ENCODE peak calls at places on chromosome 18, in eight cellular contexts. K is suprapubic skin, N is psoas muscle, Y is mucosa of descending colon, Z is breast epithelium, C is K562, J is IMR-90, F is A549. T is an unnamed sample. For H3K9me3 and H3K4me1, the result is how much of the 10 kb centered on the place peaks cover.

GRCh38 chr18:44509048-44509447 is 171.6 kb upstream of the SETBP1 start:
- DNase-seq in N (no peak), K (no peak), Z (no peak), F (no peak), J (no peak), C (no peak), Y (no peak), T (no peak)

GRCh38 chr18:8607776-8608682 is 1.2 kb upstream of the RAB12 start:
- DNase-seq in C (no peak), K (no peak), F (no peak), N (no peak), Z (no peak), J (peak), Y (no peak), T (no peak)

GRCh38 chr18:71797554-71797953 is 746.6 kb downstream of the CBLN2 start:
- DNase-seq in C (no peak), Z (no peak), J (no peak), F (no peak), Y (no peak), K (no peak), N (no peak), T (no peak)

GRCh38 chr18:967037-967576 is 62.4 kb downstream of the ADCYAP1 start:
- DNase-seq in J (no peak), C (no peak), Z (no peak), K (no peak), Y (no peak), F (no peak), N (no peak), T (no peak)

GRCh38 chr18:22322251-22322691 is 95.4 kb downstream of the CTAGE1 start:
- DNase-seq in Y (no peak), J (no peak), Z (no peak), N (peak), C (no peak), K (no peak), F (no peak), T (no peak)

GRCh38 chr18:811192-812122 is 585 bp downstream of the YES1 start:
- DNase-seq in N (peak), J (peak), F (peak), C (no peak), Y (peak), K (peak), Z (peak), T (no peak)

GRCh38 chr18:12307871-12308385 is at the start of gene TUBB6:
- DNase-seq in Y (peak), J (peak), N (peak), K (peak), C (peak), F (peak), Z (no peak), T (no peak)

GRCh38 chr18:73647391-73647790 is 500.2 kb downstream of the FBXO15 start:
- DNase-seq in K (no peak), F (no peak), C (no peak), N (no peak), Y (no peak), Z (no peak), J (peak), T (no peak)

GRCh38 chr18:1103567-1103966 is 198.9 kb downstream of the ADCYAP1 start:
- DNase-seq in Y (no peak), N (no peak), Z (no peak), J (no peak), C (no peak), K (no peak), F (no peak), T (no peak)

GRCh38 chr18:32552421-32553030 is 81.8 kb upstream of the GAREM1 start:
- DNase-seq in K (no peak), N (no peak), F (peak), Z (no peak), Y (no peak), J (peak), C (peak), T (peak)

GRCh38 chr18:30280861-30281470 is 761.6 kb downstream of the DSC3 start:
- DNase-seq in Y (no peak), C (peak), K (no peak), Z (no peak), N (no peak), J (peak), F (no peak), T (peak)

GRCh38 chr18:47417807-47418206 is 166.3 kb upstream of the SKOR2 start:
- DNase-seq in Z (no peak), J (no peak), N (no peak), K (no peak), C (no peak), F (no peak), Y (no peak), T (no peak)

GRCh38 chr18:26425148-26425531 is 123.2 kb downstream of the KCTD1 start:
- DNase-seq in Y (no peak), K (no peak), J (peak), N (no peak), Z (no peak), C (no peak), F (no peak), T (no peak)

GRCh38 chr18:32735781-32736180 is 37.0 kb downstream of the KLHL14 start:
- DNase-seq in J (peak), N (no peak), Y (no peak), K (no peak), F (no peak), Z (no peak), C (no peak), T (no peak)

GRCh38 chr18:68494802-68495560 is 219.9 kb downstream of the TMX3 start:
- DNase-seq in J (peak), Z (no peak), F (no peak), N (no peak), K (no peak), C (no peak), Y (no peak), T (no peak)

GRCh38 chr18:23422751-23423418 is 30.2 kb upstream of the RIOK3 start:
- DNase-seq in F (peak), C (peak), J (peak), K (no peak), N (peak), Z (no peak), Y (peak), T (no peak)

GRCh38 chr18:37641573-37641972 is 76.0 kb upstream of the CELF4 start:
- DNase-seq in Y (no peak), F (no peak), J (no peak), N (no peak), C (no peak), Z (no peak), K (no peak), T (no peak)

GRCh38 chr18:10965104-10965503 is 184.3 kb downstream of the PIEZO2 start:
- DNase-seq in J (peak), N (no peak), C (no peak), K (no peak), Z (no peak), F (no peak), Y (no peak), T (no peak)

GRCh38 chr18:22703883-22704626 is 229.1 kb upstream of the RBBP8 start:
- DNase-seq in K (no peak), C (peak), J (peak), F (peak), N (no peak), Z (no peak), Y (no peak), T (peak)

GRCh38 chr18:28690836-28691835 is 514.2 kb upstream of the CDH2 start:
- DNase-seq in F (no peak), N (no peak), C (no peak), Y (no peak), J (no peak), K (no peak), Z (no peak), T (no peak)

GRCh38 chr18:32896781-32897547 is 124.1 kb upstream of the KLHL14 start:
- DNase-seq in F (no peak), Z (no peak), Y (no peak), J (no peak), N (no peak), K (no peak), C (no peak), T (no peak)

GRCh38 chr18:10197097-10197496 is 257.3 kb upstream of the APCDD1 start:
- DNase-seq in N (peak), Z (no peak), J (no peak), F (no peak), K (no peak), C (no peak), Y (no peak), T (no peak)

DNA sequence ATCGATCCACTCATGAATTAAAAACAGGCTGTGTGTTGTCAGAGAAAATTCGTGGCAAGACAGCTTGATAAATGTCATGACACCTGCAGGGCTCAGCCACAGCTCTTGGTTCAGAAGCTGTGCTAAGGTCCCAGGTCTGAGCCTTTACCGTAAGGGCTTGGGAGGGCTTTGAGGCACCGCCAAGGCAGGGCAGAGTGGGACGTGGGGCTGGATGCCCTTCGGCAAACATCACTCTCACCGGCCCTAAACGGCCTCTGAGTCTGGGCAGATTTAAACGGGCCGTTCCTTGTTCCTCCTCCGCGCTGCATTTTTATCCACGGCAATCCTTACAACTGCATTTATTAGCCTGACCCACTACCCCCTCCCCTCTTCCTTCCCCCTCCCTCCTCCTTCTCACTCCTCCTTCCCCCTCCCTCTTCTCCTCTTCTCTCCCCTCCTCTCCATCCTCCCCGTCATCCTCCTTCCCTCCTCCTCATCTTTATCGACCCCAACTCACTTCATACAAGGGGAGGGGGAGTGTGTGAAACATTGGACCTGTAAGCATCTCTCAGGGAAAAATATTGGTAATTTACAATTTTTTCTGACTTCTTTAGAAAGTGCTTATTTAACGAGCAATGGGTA is 33.9 kb downstream of the MBP start:
- DNase-seq in Y (no peak), C (no peak), F (no peak), Z (no peak), J (no peak), K (peak), N (no peak), T (no peak)
- H3K4me3 ChIP-seq in Y (no peak), C (no peak), F (no peak), Z (peak), J (no peak), K (no peak), N (peak), T (no peak)

DNA sequence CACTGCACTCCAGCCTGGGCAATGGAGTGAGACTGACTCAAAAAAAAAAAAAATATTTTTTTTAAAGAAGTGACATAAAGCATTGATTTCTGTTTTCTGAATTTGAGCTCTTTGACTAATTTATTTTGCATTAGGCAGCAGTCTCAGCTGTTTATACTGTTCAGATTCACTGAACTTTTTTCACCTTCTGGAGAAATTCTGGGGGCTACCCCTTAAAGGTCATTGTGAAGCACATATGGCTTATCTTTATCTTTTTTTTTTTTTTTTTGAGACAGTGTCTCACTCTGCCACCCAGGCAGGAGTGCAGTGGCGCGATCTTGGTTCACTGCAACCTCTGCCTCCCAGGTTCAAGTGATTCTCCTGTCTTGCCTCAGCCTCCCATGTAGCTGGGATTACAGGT is 12.9 kb downstream of the PHLPP1 start:
- DNase-seq in K (no peak), C (no peak), J (no peak), F (no peak), N (no peak), Z (no peak), Y (no peak), T (no peak)
- H3K9me3 ChIP-seq in K (under half), C (under half), J (under half), F (under half), N (under half), Z (under half), Y (under half), T (under half)

DNA sequence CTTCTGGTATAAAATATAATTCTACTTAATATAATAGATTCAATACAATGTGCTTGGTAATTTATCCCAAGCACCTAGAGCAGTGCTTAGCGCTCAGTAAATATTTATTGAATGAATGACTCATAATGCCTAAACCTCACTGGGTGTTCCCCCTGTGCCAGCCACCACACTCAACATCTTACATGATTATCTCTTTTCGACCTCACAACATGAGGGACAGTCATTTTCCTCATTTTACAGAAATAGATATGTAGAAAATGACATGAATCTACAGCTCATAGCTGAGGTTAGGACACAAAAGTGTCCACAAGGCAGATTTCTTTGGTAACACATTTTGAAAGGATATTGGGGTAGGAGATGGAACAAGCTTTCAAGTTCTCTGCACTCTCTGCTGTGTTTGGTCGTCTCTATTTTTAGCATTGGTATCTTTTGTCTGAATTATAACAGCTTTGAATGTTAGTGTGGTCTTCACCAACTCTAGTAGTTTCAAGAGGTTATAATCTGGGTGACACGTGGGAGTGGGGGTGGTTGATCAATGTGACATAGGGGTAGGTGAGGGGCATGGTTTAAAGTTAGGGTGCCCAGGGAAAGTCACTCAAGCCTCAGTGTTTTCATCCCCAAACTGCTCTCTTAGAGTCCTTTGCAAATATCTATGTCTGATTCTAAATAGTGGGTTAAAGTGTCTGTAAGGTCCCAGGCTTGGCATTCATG is 9.8 kb downstream of the MYOM1 start:
- DNase-seq in F (no peak), N (no peak), J (no peak), K (no peak), C (no peak), Y (no peak), Z (no peak), T (no peak)
- H3K4me1 ChIP-seq in F (under half), N (half or more), J (under half), K (under half), C (under half), Y (under half), Z (under half), T (under half)

DNA sequence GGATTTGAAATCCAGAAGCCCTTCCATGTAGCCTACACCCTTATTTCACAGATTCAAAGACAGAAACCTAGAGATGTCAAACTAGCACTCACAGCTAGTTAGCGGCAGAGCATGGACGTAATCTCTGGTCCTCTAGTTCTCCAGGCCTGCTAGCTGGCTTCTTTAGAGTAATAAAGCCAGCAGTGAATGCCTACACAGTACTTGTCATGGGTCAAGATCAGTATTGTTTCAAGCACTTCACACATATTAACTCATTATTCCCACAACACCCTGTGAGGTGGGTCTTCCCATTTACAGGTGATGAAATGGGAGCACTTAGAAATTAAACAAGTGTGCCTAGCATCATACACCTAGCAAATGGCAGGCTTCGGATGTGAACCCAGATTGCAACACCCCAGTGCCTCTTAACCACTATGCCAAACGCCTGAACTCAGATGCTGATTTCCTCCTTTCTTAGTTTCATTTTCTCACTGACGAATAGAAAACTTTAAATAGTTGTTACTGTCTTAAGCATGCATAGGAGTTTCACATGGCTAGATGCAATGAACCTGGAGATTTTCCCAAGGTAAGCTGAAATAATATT is 14.5 kb upstream of the ZBTB14 start:
- DNase-seq in N (no peak), Z (no peak), Y (no peak), C (no peak), J (no peak), F (no peak), K (no peak), T (no peak)
- H3K4me3 ChIP-seq in N (no peak), Z (peak), Y (no peak), C (no peak), J (no peak), F (no peak), K (peak), T (no peak)

GRCh38 chr18:78082776-78083175 is 833.1 kb downstream of the GALR1 start:
- DNase-seq in Y (no peak), Z (no peak), J (no peak), N (no peak), K (no peak), F (no peak), C (no peak), T (no peak)

GRCh38 chr18:78080761-78081160 is 831.1 kb downstream of the GALR1 start:
- DNase-seq in N (no peak), K (no peak), C (no peak), F (no peak), J (no peak), Z (no peak), Y (no peak), T (no peak)

GRCh38 chr18:78087338-78087737 is 837.7 kb downstream of the GALR1 start:
- DNase-seq in J (no peak), K (no peak), F (no peak), C (no peak), N (no peak), Y (no peak), Z (no peak), T (no peak)

GRCh38 chr18:78086931-78087330 is 837.3 kb downstream of the GALR1 start:
- DNase-seq in Y (no peak), C (no peak), F (no peak), K (no peak), Z (no peak), N (no peak), J (no peak), T (no peak)

DNA sequence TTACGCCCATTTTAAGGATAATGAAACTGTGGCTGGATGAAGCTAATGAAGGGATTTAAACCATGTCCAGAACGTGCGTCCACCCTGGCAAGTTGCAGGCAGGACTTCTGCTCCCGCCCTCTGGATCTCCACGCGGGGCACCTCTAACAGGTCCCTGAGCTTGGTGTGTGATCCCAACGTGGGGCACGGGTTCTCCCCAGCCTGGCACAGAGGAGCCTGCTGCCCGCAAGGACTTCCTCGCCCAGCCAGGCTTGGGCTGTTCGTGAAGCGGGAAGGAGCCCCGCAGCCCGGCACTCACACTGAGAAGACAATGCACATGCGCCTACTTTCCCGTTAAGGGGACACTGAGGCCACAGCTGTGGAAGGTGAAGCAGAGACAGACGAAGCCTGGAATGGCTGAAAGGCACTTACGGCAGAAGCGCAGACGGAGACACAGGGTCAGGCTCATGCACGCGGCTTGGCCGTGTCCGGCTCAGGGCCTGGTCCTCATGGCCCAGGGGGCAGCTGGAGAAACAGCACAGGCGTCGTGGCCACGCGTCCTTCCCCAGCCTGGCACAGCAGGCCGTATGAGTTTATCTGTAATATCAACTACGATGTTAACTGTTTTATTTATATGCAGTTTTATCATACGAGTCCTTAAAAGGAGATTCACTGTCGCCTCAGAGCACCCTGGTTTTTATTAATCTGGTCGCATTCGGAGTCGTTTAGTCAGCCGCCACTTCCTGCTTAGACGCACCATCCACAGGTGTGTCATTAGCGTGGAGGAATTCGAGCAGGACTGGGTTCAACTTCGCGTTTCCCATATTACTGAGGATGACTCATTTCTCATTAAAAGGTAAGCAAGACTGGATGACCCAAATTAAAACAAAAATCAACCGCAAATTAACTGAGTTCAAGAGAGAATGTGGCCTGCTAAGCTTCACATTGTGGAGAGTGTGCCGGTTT is 835.9 kb downstream of the GALR1 start:
- DNase-seq in F (no peak), Y (no peak), K (no peak), Z (no peak), J (no peak), N (no peak), C (no peak), T (no peak)
- H3K9me3 ChIP-seq in F (under half), Y (under half), K (under half), Z (under half), J (half or more), N (under half), C (under half), T (under half)

DNA sequence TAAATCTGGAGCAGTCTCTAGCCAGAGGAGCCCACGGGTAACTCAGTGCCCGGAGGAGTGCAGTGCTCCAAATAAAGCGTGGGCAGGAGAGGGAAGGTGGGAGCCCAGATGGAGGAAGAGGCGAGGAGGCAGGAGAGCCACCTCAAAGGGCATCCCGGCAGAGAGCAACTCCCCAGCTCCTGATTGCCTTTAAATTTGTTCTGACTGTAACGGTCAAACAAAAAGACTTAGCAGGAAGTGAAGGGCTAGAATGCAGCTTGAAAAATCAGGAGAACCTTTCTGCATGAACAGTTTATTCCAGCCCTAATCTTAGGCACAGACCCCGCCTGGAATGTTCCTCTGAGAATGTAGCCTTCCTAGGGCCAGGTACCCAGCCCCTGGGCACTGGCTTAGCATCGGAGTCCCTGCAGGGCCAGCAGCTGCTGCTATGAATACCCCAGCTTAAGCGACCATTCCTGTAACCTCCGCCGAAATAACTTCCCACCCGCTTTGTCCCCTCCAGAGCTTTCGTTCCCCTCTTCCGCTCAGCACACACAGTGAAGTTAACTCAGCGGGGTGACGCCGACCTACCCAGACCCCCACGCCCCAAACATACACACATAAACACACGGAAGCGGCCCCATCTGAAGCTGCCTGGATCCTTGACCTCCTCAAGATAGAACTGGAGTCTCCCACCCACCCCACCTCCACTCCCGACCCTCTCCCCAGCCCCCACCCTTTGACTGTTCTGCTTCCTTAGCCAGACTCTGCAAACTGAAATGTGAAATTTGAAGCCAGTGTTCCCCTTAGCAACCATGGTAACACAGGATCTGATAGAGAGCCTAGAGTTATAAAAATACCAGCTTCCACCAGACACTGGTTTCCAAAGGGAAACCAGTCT is 123.2 kb downstream of the SMAD7 start:
- DNase-seq in Z (peak), N (no peak), J (peak), C (no peak), F (no peak), Y (no peak), K (peak), T (no peak)
- H3K4me1 ChIP-seq in Z (under half), N (under half), J (under half), C (under half), F (under half), Y (under half), K (under half), T (under half)

T was measured in iPS DF 6.9.